ENCODE peak calls at places on chromosomes 7 and 10, in four cellular contexts. One of them, this sample, is unnamed.

GRCh38 chr10:5488272-5489161 is 10.9 kb downstream of the CALML5 start:
- DNase-seq in HepG2: no peak
- DNase-seq in K562: peak
- DNase-seq in GM12878: no peak
- DNase-seq in this sample: no peak

GRCh38 chr7:2190531-2190930 is 42.2 kb downstream of the MAD1L1 start:
- DNase-seq in HepG2: no peak
- DNase-seq in K562: no peak
- DNase-seq in GM12878: no peak
- DNase-seq in this sample: no peak

GRCh38 chr10:95841711-95842498 is 65.9 kb upstream of the CC2D2B start:
- DNase-seq in HepG2: peak
- DNase-seq in K562: peak
- DNase-seq in GM12878: no peak
- DNase-seq in this sample: peak

GRCh38 chr10:16853201-16853600 is 36.0 kb upstream of the RSU1 start:
- DNase-seq in HepG2: peak
- DNase-seq in K562: no peak
- DNase-seq in GM12878: no peak
- DNase-seq in this sample: peak

GRCh38 chr7:32937344-32938174 is 19.7 kb upstream of the FKBP9 start:
- DNase-seq in HepG2: peak
- DNase-seq in K562: no peak
- DNase-seq in GM12878: no peak
- DNase-seq in this sample: peak

GRCh38 chr7:1549357-1550004 is 6.5 kb downstream of the TMEM184A start:
- DNase-seq in HepG2: no peak
- DNase-seq in K562: no peak
- DNase-seq in GM12878: no peak
- DNase-seq in this sample: no peak

GRCh38 chr7:116231543-116232401 is 21.4 kb downstream of the TES start:
- DNase-seq in HepG2: peak
- DNase-seq in K562: no peak
- DNase-seq in GM12878: no peak
- DNase-seq in this sample: peak

GRCh38 chr7:111210996-111211395 is 120.1 kb downstream of the LRRN3 start:
- DNase-seq in HepG2: no peak
- DNase-seq in K562: no peak
- DNase-seq in GM12878: no peak
- DNase-seq in this sample: peak

GRCh38 chr10:131905279-131905595 is 4.4 kb downstream of the PPP2R2D start:
- DNase-seq in HepG2: no peak
- DNase-seq in K562: no peak
- DNase-seq in GM12878: no peak
- DNase-seq in this sample: no peak

GRCh38 chr10:69802424-69803161 is 887 bp downstream of the COL13A1 start:
- DNase-seq in HepG2: no peak
- DNase-seq in K562: no peak
- DNase-seq in GM12878: no peak
- DNase-seq in this sample: peak

GRCh38 chr7:2016761-2017482 is 215.8 kb downstream of the MAD1L1 start:
- DNase-seq in HepG2: no peak
- DNase-seq in K562: no peak
- DNase-seq in GM12878: no peak
- DNase-seq in this sample: no peak

GRCh38 chr7:103637080-103637479 is 191.1 kb upstream of the SLC26A5 start:
- DNase-seq in HepG2: no peak
- DNase-seq in K562: no peak
- DNase-seq in GM12878: no peak
- DNase-seq in this sample: peak

GRCh38 chr10:109067051-109067450 is 856.3 kb downstream of the XPNPEP1 start:
- DNase-seq in HepG2: no peak
- DNase-seq in K562: no peak
- DNase-seq in GM12878: no peak
- DNase-seq in this sample: no peak

GRCh38 chr10:36730316-36730715 is 395.1 kb upstream of the ANKRD30A start:
- DNase-seq in HepG2: no peak
- DNase-seq in K562: no peak
- DNase-seq in GM12878: no peak
- DNase-seq in this sample: no peak

GRCh38 chr10:62769574-62770242 is 34.8 kb upstream of the ADO start:
- DNase-seq in HepG2: no peak
- DNase-seq in K562: peak
- DNase-seq in GM12878: no peak
- DNase-seq in this sample: no peak

GRCh38 chr10:118080817-118081216 is 34.1 kb upstream of the RAB11FIP2 start:
- DNase-seq in HepG2: no peak
- DNase-seq in K562: no peak
- DNase-seq in GM12878: no peak
- DNase-seq in this sample: no peak

GRCh38 chr7:21013765-21014502 is 227.2 kb upstream of the SP8 start:
- DNase-seq in HepG2: no peak
- DNase-seq in K562: no peak
- DNase-seq in GM12878: no peak
- DNase-seq in this sample: no peak

GRCh38 chr7:55109384-55110167 is 90.8 kb downstream of the EGFR start:
- DNase-seq in HepG2: no peak
- DNase-seq in K562: no peak
- DNase-seq in GM12878: no peak
- DNase-seq in this sample: no peak

GRCh38 chr10:110613341-110613995 is 30.7 kb upstream of the RBM20 start:
- DNase-seq in HepG2: no peak
- DNase-seq in K562: no peak
- DNase-seq in GM12878: peak
- DNase-seq in this sample: no peak

GRCh38 chr7:71244023-71244422 is 112.1 kb downstream of the GALNT17 start:
- DNase-seq in HepG2: no peak
- DNase-seq in K562: no peak
- DNase-seq in GM12878: no peak
- DNase-seq in this sample: no peak

GRCh38 chr10:53314856-53315255 is 542.3 kb upstream of the MBL2 start:
- DNase-seq in HepG2: no peak
- DNase-seq in K562: no peak
- DNase-seq in GM12878: no peak
- DNase-seq in this sample: peak

GRCh38 chr7:4840097-4840501 is 21.7 kb downstream of the PAPOLB start:
- DNase-seq in HepG2: no peak
- DNase-seq in K562: no peak
- DNase-seq in GM12878: no peak
- DNase-seq in this sample: no peak

GRCh38 chr10:133125901-133126300 is 34.1 kb upstream of the KNDC1 start:
- DNase-seq in HepG2: no peak
- DNase-seq in K562: no peak
- DNase-seq in GM12878: no peak
- DNase-seq in this sample: no peak

GRCh38 chr7:143172354-143172753 is 10.9 kb upstream of the TAS2R39 start:
- DNase-seq in HepG2: no peak
- DNase-seq in K562: no peak
- DNase-seq in GM12878: no peak
- DNase-seq in this sample: peak

GRCh38 chr7:41035788-41036187 is 667.1 kb downstream of the INHBA start:
- DNase-seq in HepG2: no peak
- DNase-seq in K562: no peak
- DNase-seq in GM12878: no peak
- DNase-seq in this sample: no peak

GRCh38 chr10:101029520-101030309 is 1.2 kb downstream of the PDZD7 start:
- DNase-seq in HepG2: no peak
- DNase-seq in K562: peak
- DNase-seq in GM12878: no peak
- DNase-seq in this sample: no peak

GRCh38 chr10:12349628-12350166 is 350 bp downstream of the CAMK1D start:
- DNase-seq in HepG2: no peak
- DNase-seq in K562: no peak
- DNase-seq in GM12878: no peak
- DNase-seq in this sample: no peak

GRCh38 chr10:12351447-12351846 is 2.1 kb downstream of the CAMK1D start:
- DNase-seq in HepG2: no peak
- DNase-seq in K562: no peak
- DNase-seq in GM12878: no peak
- DNase-seq in this sample: no peak

GRCh38 chr10:12348870-12349627 is at the start of gene CAMK1D:
- DNase-seq in HepG2: no peak
- DNase-seq in K562: peak
- DNase-seq in GM12878: no peak
- DNase-seq in this sample: peak

GRCh38 chr10:12350925-12351324 is 1.6 kb downstream of the CAMK1D start:
- DNase-seq in HepG2: no peak
- DNase-seq in K562: no peak
- DNase-seq in GM12878: no peak
- DNase-seq in this sample: no peak

GRCh38 chr10:12350167-12350872 is 973 bp downstream of the CAMK1D start:
- DNase-seq in HepG2: peak
- DNase-seq in K562: no peak
- DNase-seq in GM12878: no peak
- DNase-seq in this sample: peak
- TF ChIP-seq MYC in HepG2: peak
- TF ChIP-seq MYC in K562: no peak
- TF ChIP-seq MYC in GM12878: no peak
- TF ChIP-seq MYC in this sample: no peak

GRCh38 chr10:97687785-97688781 is 1.0 kb upstream of the AVPI1 start:
- DNase-seq in HepG2: peak
- DNase-seq in K562: no peak
- DNase-seq in GM12878: no peak
- DNase-seq in this sample: peak
- TF ChIP-seq POLR2AphosphoS5 in HepG2: no peak
- TF ChIP-seq POLR2AphosphoS5 in K562: no peak
- TF ChIP-seq POLR2AphosphoS5 in GM12878: no peak
- TF ChIP-seq POLR2AphosphoS5 in this sample: no peak

DNA sequence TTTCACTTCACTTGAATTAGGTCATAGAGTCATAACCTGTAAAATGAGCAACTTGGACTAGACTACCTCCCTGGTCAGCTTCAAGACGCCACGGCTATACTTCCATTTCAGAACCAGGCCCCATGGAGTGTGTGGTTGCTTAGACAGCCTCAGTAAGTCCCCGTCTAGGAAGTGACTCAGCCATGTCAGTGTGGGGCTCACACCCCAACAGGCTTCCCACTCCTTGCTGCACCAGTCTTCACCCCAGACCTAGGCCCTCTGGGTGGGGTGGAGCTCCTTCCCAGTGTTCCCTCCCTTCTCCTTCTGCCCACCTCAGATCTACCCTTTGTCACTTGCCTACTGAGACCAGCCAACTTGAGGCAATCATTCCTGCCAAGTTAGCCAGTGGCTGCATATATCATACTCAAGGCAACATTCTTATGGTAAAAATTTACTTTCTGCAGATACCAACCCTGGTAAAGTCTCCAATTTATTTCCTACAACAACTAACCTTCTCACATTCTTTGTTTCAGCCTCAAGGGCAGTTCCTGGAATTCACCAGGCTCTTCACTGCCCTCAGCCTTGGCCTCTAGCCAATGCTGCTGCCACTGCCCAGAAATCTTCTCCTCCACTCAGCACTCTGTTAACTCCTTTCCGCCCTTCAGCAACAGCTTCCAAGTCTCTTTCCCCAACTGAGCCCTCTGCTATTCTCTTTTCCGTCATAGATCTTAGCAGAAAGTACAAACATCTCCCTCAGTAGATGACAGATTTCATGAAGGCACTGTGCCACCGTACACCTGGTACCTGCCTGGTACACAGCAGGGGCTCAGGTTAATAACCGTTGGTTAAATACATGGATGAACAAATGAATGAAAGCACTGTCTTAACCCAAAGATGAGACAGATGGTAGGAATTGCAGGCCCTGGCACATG is 31.3 kb upstream of the ZNRF2 start:
- DNase-seq in HepG2: no peak
- DNase-seq in K562: no peak
- DNase-seq in GM12878: no peak
- DNase-seq in this sample: peak
- TF ChIP-seq MYC in HepG2: no peak
- TF ChIP-seq MYC in K562: no peak
- TF ChIP-seq MYC in GM12878: no peak
- TF ChIP-seq MYC in this sample: no peak

DNA sequence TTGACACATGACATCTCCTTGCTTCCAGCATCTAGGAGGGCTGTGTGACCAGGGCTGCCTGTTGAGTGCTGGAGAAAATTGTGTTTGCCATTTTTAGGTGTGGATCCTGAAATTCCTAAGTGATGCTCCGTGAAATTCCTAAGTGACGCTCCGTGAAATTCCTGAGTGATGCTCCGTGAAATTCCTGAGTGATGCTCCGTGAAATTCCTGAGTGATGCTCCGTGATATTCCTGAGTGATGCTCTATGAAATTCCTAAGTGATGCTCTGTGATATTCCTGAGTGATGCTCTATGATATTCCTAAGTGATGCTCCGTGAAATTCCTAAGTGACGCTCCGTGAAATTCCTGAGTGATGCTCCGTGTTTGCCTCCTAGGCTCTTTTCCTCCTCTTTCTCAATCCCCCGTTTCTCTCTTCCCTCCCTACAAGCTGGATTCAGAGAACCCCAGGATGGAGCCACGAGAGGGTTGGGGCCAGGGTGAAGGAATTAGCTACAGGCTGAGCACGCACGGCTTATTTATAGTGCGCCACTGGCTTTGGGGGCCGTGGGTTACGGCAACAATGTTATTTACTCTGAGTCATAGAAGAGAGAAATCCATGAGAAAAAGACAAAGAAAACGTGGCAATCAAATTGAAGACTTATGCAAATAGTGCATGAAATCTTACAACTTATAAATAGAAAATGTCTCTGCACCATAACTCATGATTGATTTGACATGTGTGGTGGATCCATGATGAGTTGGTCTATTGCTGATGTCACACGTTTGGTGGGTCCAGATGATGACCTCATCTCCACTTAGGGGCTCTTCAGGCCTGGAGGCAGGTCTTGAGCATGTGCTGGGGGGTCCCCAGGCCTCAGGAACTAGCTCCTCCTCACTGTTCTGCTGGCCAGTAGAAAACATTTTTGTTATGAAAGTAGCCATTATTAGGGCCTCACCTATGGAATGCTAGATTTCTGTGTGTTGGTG is 224.5 kb downstream of the WDR37 start:
- DNase-seq in HepG2: no peak
- DNase-seq in K562: no peak
- DNase-seq in GM12878: no peak
- DNase-seq in this sample: no peak
- TF ChIP-seq POLR2AphosphoS5 in HepG2: no peak
- TF ChIP-seq POLR2AphosphoS5 in K562: no peak
- TF ChIP-seq POLR2AphosphoS5 in GM12878: no peak
- TF ChIP-seq POLR2AphosphoS5 in this sample: no peak

DNA sequence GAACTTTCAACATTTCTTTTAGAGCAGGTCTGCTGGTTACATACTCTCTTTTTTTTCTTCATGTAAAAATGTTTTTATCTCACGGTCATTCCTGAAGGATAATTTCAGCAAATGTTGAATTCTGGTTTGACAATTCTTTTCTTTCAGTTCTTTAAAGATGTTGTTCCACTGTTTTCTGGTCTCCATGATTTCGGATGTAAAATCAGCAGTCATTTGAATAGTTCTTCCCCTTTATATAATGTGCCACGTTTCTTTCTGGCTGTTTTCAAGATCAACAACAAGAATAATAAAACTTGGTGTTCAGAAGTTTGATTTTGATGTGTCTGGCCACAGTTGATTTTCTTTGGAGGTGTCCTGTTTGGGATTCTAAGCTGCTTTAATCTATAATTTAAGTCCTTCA is 14.0 kb upstream of the MRPS33 start:
- DNase-seq in HepG2: no peak
- DNase-seq in K562: no peak
- DNase-seq in GM12878: no peak
- DNase-seq in this sample: no peak
- TF ChIP-seq MYC in HepG2: no peak
- TF ChIP-seq MYC in K562: no peak
- TF ChIP-seq MYC in GM12878: no peak
- TF ChIP-seq MYC in this sample: no peak